ENCODE peak calls at places on chromosomes 5 and 9, in eight cellular contexts. U is cardiac fibroblast; W is A673; A is BE2C; J is CD8-positive, alpha-beta T cell; K is lung; V is pancreas; E is heart left ventricle. C is an unnamed sample.

GRCh38 chr9:115127191-115127817 is 9.3 kb upstream of the TNC start:
- DNase-seq in U (peak; percentile 81), W (peak; percentile 62), A (no peak), J (no peak), K (no peak), V (no peak), E (no peak), C (peak; percentile 72)

GRCh38 chr9:133262226-133262625 is 12.8 kb downstream of the ABO start:
- DNase-seq in U (no peak), W (no peak), A (no peak), J (no peak), K (no peak), V (no peak), E (no peak), C (no peak)

GRCh38 chr5:134864707-134865106 is 9.5 kb upstream of the TXNDC15 start:
- DNase-seq in U (no peak), W (no peak), A (no peak), J (no peak), K (no peak), V (no peak), E (no peak), C (no peak)

GRCh38 chr5:58462154-58462553 is 2.3 kb upstream of the PLK2 start:
- DNase-seq in U (peak; percentile 60), W (peak; percentile 66), A (no peak), J (no peak), K (no peak), V (no peak), E (no peak), C (no peak)

GRCh38 chr5:12965804-12966203 is 978.7 kb downstream of the DNAH5 start:
- DNase-seq in U (no peak), W (no peak), A (no peak), J (no peak), K (no peak), V (no peak), E (no peak), C (no peak)

GRCh38 chr5:122906768-122907167 is 61.4 kb downstream of the SNX24 start:
- DNase-seq in U (peak; percentile 74), W (peak; percentile 10), A (no peak), J (no peak), K (no peak), V (no peak), E (no peak), C (peak; percentile 45)

GRCh38 chr9:2157277-2158105 is 142.3 kb downstream of the SMARCA2 start:
- DNase-seq in U (peak; percentile 74), W (peak; percentile 76), A (no peak), J (peak; percentile 8), K (peak; percentile 43), V (no peak), E (peak; percentile 52), C (peak; percentile 63)

GRCh38 chr9:82810902-82811301 is 252.0 kb downstream of the RASEF start:
- DNase-seq in U (peak; percentile 60), W (peak; percentile 4), A (no peak), J (no peak), K (no peak), V (no peak), E (no peak), C (peak; percentile 91)

GRCh38 chr5:17302138-17302537 is 84.7 kb downstream of the BASP1 start:
- DNase-seq in U (no peak), W (no peak), A (no peak), J (no peak), K (no peak), V (no peak), E (no peak), C (no peak)

GRCh38 chr9:118640836-118641557 is 728.2 kb downstream of the BRINP1 start:
- DNase-seq in U (no peak), W (no peak), A (no peak), J (no peak), K (no peak), V (no peak), E (no peak), C (peak; percentile 40)

GRCh38 chr9:114166606-114167572 is 11.6 kb downstream of the COL27A1 start:
- DNase-seq in U (peak; percentile 43), W (no peak), A (no peak), J (no peak), K (no peak), V (no peak), E (no peak), C (no peak)

GRCh38 chr9:127942152-127943010 is 4.7 kb upstream of the DPM2 start:
- DNase-seq in U (peak; percentile 70), W (peak; percentile 78), A (peak; percentile 80), J (peak; percentile 60), K (peak; percentile 67), V (peak; percentile 67), E (peak; percentile 85), C (peak; percentile 71)

GRCh38 chr5:95283761-95284511 is 958 bp downstream of the MCTP1 start:
- DNase-seq in U (peak; percentile 11), W (peak; percentile 52), A (peak; percentile 32), J (peak; percentile 5), K (peak; percentile 49), V (peak; percentile 56), E (peak; percentile 33), C (peak; percentile 10)

GRCh38 chr5:176415240-176416122 is 858 bp downstream of the CLTB start:
- DNase-seq in U (peak; percentile 69), W (peak; percentile 18), A (peak; percentile 51), J (no peak), K (peak; percentile 35), V (peak; percentile 52), E (peak; percentile 57), C (peak; percentile 43)

GRCh38 chr5:176412517-176413254 is 3.7 kb downstream of the CLTB start:
- DNase-seq in U (no peak), W (no peak), A (no peak), J (no peak), K (no peak), V (no peak), E (no peak), C (no peak)

GRCh38 chr5:176413255-176413565 is 3.1 kb downstream of the CLTB start:
- DNase-seq in U (peak; percentile 65), W (no peak), A (no peak), J (no peak), K (no peak), V (no peak), E (peak; percentile 67), C (no peak)

GRCh38 chr5:176414704-176415103 is 1.6 kb downstream of the CLTB start:
- DNase-seq in U (no peak), W (no peak), A (no peak), J (no peak), K (no peak), V (no peak), E (no peak), C (no peak)

DNA sequence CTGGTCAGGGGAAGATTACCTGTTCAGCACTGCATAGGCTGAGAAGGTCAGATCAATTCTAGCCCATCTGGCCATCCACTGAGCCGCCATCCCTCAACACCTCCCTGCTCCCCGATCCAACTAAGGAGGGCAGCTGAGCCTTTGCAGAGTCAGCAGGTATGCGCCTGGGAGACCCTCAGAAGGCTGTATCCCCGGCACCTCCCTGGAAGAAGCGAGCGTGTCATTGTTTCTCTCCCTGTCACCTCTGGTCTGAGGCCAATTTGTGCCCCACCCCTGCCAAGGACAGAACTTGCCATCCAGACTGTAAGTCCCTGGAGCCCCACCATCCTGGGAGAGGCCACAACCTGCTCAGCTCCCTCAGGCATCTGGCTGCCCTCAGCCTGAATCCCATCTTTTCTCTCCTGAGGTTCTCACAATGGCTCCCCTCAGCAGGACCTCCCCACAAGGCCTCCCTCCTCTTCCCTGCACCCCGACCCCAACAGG is 2.6 kb downstream of the CLTB start:
- DNase-seq in U (no peak), W (no peak), A (no peak), J (no peak), K (no peak), V (no peak), E (no peak), C (no peak)
- H3K4me3 ChIP-seq in U (no peak overlapping the region), W (no peak overlapping the region), A (no peak overlapping the region), J (no peak overlapping the region), K (no peak overlapping the region), V (no peak overlapping the region), E (no peak overlapping the region), C (no peak overlapping the region)

DNA sequence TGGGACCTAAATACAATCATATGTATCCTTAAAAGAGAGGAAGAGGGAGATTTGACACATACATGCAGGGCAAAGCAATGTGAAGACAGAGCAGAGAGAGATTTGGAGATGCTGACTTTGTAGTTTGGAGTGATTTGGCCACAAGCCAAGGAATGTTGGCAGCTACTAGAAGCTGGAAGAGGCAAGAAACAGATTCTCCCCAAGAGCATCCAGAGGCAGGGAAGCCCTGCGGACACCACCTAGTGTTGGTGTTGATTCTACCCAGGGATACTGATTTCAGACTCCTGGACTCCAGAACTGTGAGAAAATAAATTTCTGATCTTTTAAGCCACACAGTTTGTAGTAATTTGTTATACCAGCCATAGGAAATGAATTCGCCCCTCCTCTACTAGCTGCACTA is 64.9 kb upstream of the OSMR start:
- DNase-seq in U (peak; percentile 89), W (peak; percentile 89), A (peak; percentile 56), J (no peak), K (peak; percentile 74), V (no peak), E (peak; percentile 81), C (peak; percentile 83)
- TF ChIP-seq CTCF in U (peak; percentile 59), W (peak; percentile 48), A (peak; percentile 42), J (no peak), K (no peak), V (no peak), E (peak; percentile 30), C (peak; percentile 37)

DNA sequence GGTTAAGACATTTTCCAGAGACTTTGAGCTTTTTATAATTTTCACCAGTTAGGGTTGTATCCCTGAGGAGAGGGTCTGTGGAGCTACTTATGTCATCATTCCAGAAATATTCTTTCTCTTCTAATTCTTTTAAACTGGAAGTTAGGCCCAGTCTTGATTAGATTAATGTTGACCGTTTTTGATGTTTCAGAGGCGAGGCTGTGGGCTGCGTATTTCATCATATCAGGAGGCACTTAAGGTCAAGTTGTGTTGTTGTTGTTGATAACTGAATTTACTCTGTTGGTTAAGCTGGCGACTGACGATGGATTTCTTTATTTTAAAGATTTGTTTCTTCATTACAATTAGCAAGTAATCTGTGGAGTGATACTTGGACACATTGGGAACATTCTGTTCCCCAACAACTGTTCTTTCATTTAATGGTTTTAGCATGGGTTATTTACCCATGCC is 20.1 kb downstream of the IPO11 start:
- DNase-seq in U (peak; percentile 38), W (no peak), A (no peak), J (no peak), K (no peak), V (no peak), E (no peak), C (no peak)
- H3K4me3 ChIP-seq in U (no peak overlapping the region), W (no peak overlapping the region), A (no peak overlapping the region), J (no peak overlapping the region), K (no peak overlapping the region), V (no peak overlapping the region), E (peak overlapping the region; percentile 36), C (no peak overlapping the region)

GRCh38 chr9:129178983-129179382 is 922 bp upstream of the IER5L start:
- DNase-seq in U (no peak), W (no peak), A (no peak), J (no peak), K (no peak), V (peak; percentile 58), E (no peak), C (no peak)

GRCh38 chr9:129178579-129178909 is 483 bp upstream of the IER5L start:
- DNase-seq in U (no peak), W (no peak), A (no peak), J (no peak), K (no peak), V (no peak), E (no peak), C (no peak)

GRCh38 chr9:129177443-129177790 is 644 bp downstream of the IER5L start:
- DNase-seq in U (no peak), W (peak; percentile 63), A (no peak), J (no peak), K (no peak), V (no peak), E (no peak), C (no peak)

GRCh38 chr9:129176786-129177442 is 1.1 kb downstream of the IER5L start:
- DNase-seq in U (peak; percentile 51), W (peak; percentile 33), A (peak; percentile 51), J (peak; percentile 13), K (peak; percentile 47), V (peak; percentile 71), E (peak; percentile 58), C (peak; percentile 49)

GRCh38 chr9:129177791-129178578 is at the start of gene IER5L:
- DNase-seq in U (peak; percentile 96), W (peak; percentile 97), A (peak; percentile 97), J (peak; percentile 94), K (peak; percentile 95), V (peak; percentile 96), E (peak; percentile 97), C (peak; percentile 97)
- TF ChIP-seq CTCF in U (no peak), W (no peak), A (no peak), J (no peak), K (no peak), V (no peak), E (no peak), C (no peak)

C was measured in astrocyte of the spinal cord.